ENCODE peak calls at places on chromosome 1, in ten cellular contexts. One of them, this sample, is unnamed. For H3K4me1, the result is how much of the 10 kb centered on the place peaks cover.

GRCh38 chr1:26373281-26373680 is 731 bp upstream of the ZNF683 start:
- DNase-seq in keratinocyte: no peak
- DNase-seq in right lobe of liver: no peak
- DNase-seq in neural progenitor cell: no peak
- DNase-seq in cardiac muscle cell: no peak
- DNase-seq in breast epithelium: no peak
- DNase-seq in effector memory CD4-positive, alpha-beta T cell: peak
- DNase-seq in spleen: no peak
- DNase-seq in CD8-positive, alpha-beta T cell: peak
- DNase-seq in endodermal cell: no peak
- DNase-seq in this sample: no peak

GRCh38 chr1:198667796-198668195 is 29.0 kb downstream of the PTPRC start:
- DNase-seq in keratinocyte: no peak
- DNase-seq in right lobe of liver: no peak
- DNase-seq in neural progenitor cell: no peak
- DNase-seq in cardiac muscle cell: no peak
- DNase-seq in breast epithelium: no peak
- DNase-seq in effector memory CD4-positive, alpha-beta T cell: no peak
- DNase-seq in spleen: no peak
- DNase-seq in CD8-positive, alpha-beta T cell: no peak
- DNase-seq in endodermal cell: no peak
- DNase-seq in this sample: no peak

GRCh38 chr1:219713981-219714381 is 101.1 kb upstream of the ZC3H11B start:
- DNase-seq in keratinocyte: no peak
- DNase-seq in right lobe of liver: no peak
- DNase-seq in neural progenitor cell: no peak
- DNase-seq in cardiac muscle cell: peak
- DNase-seq in breast epithelium: no peak
- DNase-seq in effector memory CD4-positive, alpha-beta T cell: no peak
- DNase-seq in spleen: no peak
- DNase-seq in CD8-positive, alpha-beta T cell: no peak
- DNase-seq in endodermal cell: no peak
- DNase-seq in this sample: no peak

GRCh38 chr1:112706505-112707216 is at the start of gene RHOC:
- DNase-seq in keratinocyte: no peak
- DNase-seq in right lobe of liver: peak
- DNase-seq in neural progenitor cell: peak
- DNase-seq in cardiac muscle cell: peak
- DNase-seq in breast epithelium: no peak
- DNase-seq in effector memory CD4-positive, alpha-beta T cell: peak
- DNase-seq in spleen: peak
- DNase-seq in CD8-positive, alpha-beta T cell: no peak
- DNase-seq in endodermal cell: peak
- DNase-seq in this sample: peak

GRCh38 chr1:245310605-245311531 is 156.1 kb downstream of the KIF26B start:
- DNase-seq in keratinocyte: no peak
- DNase-seq in right lobe of liver: no peak
- DNase-seq in neural progenitor cell: peak
- DNase-seq in cardiac muscle cell: peak
- DNase-seq in breast epithelium: no peak
- DNase-seq in effector memory CD4-positive, alpha-beta T cell: no peak
- DNase-seq in spleen: peak
- DNase-seq in CD8-positive, alpha-beta T cell: no peak
- DNase-seq in endodermal cell: peak
- DNase-seq in this sample: no peak

GRCh38 chr1:11691302-11691914 is at the start of gene DRAXIN:
- DNase-seq in keratinocyte: no peak
- DNase-seq in right lobe of liver: no peak
- DNase-seq in neural progenitor cell: peak
- DNase-seq in cardiac muscle cell: no peak
- DNase-seq in breast epithelium: no peak
- DNase-seq in effector memory CD4-positive, alpha-beta T cell: no peak
- DNase-seq in spleen: no peak
- DNase-seq in CD8-positive, alpha-beta T cell: no peak
- DNase-seq in endodermal cell: peak
- DNase-seq in this sample: no peak

GRCh38 chr1:71921935-71922559 is 360.3 kb downstream of the NEGR1 start:
- DNase-seq in keratinocyte: no peak
- DNase-seq in right lobe of liver: peak
- DNase-seq in neural progenitor cell: no peak
- DNase-seq in cardiac muscle cell: no peak
- DNase-seq in breast epithelium: no peak
- DNase-seq in effector memory CD4-positive, alpha-beta T cell: no peak
- DNase-seq in spleen: no peak
- DNase-seq in CD8-positive, alpha-beta T cell: no peak
- DNase-seq in endodermal cell: no peak
- DNase-seq in this sample: no peak

GRCh38 chr1:24954022-24954421 is 23.9 kb upstream of the RUNX3 start:
- DNase-seq in keratinocyte: no peak
- DNase-seq in right lobe of liver: no peak
- DNase-seq in neural progenitor cell: no peak
- DNase-seq in cardiac muscle cell: no peak
- DNase-seq in breast epithelium: no peak
- DNase-seq in effector memory CD4-positive, alpha-beta T cell: no peak
- DNase-seq in spleen: peak
- DNase-seq in CD8-positive, alpha-beta T cell: peak
- DNase-seq in endodermal cell: no peak
- DNase-seq in this sample: no peak

GRCh38 chr1:22710688-22711024 is at the start of gene EPHB2:
- DNase-seq in keratinocyte: no peak
- DNase-seq in right lobe of liver: peak
- DNase-seq in neural progenitor cell: peak
- DNase-seq in cardiac muscle cell: no peak
- DNase-seq in breast epithelium: no peak
- DNase-seq in effector memory CD4-positive, alpha-beta T cell: no peak
- DNase-seq in spleen: no peak
- DNase-seq in CD8-positive, alpha-beta T cell: no peak
- DNase-seq in endodermal cell: peak
- DNase-seq in this sample: peak

GRCh38 chr1:22709891-22710687 is 550 bp upstream of the EPHB2 start:
- DNase-seq in keratinocyte: no peak
- DNase-seq in right lobe of liver: peak
- DNase-seq in neural progenitor cell: peak
- DNase-seq in cardiac muscle cell: peak
- DNase-seq in breast epithelium: no peak
- DNase-seq in effector memory CD4-positive, alpha-beta T cell: no peak
- DNase-seq in spleen: no peak
- DNase-seq in CD8-positive, alpha-beta T cell: peak
- DNase-seq in endodermal cell: peak
- DNase-seq in this sample: peak

GRCh38 chr1:22712502-22713271 is 2.0 kb downstream of the EPHB2 start:
- DNase-seq in keratinocyte: no peak
- DNase-seq in right lobe of liver: no peak
- DNase-seq in neural progenitor cell: peak
- DNase-seq in cardiac muscle cell: peak
- DNase-seq in breast epithelium: no peak
- DNase-seq in effector memory CD4-positive, alpha-beta T cell: no peak
- DNase-seq in spleen: no peak
- DNase-seq in CD8-positive, alpha-beta T cell: no peak
- DNase-seq in endodermal cell: no peak
- DNase-seq in this sample: no peak

GRCh38 chr1:22711591-22712501 is 1.2 kb downstream of the EPHB2 start:
- DNase-seq in keratinocyte: no peak
- DNase-seq in right lobe of liver: no peak
- DNase-seq in neural progenitor cell: peak
- DNase-seq in cardiac muscle cell: peak
- DNase-seq in breast epithelium: no peak
- DNase-seq in effector memory CD4-positive, alpha-beta T cell: no peak
- DNase-seq in spleen: no peak
- DNase-seq in CD8-positive, alpha-beta T cell: no peak
- DNase-seq in endodermal cell: peak
- DNase-seq in this sample: peak

GRCh38 chr1:22711071-22711470 is 432 bp downstream of the EPHB2 start:
- DNase-seq in keratinocyte: no peak
- DNase-seq in right lobe of liver: no peak
- DNase-seq in neural progenitor cell: peak
- DNase-seq in cardiac muscle cell: peak
- DNase-seq in breast epithelium: no peak
- DNase-seq in effector memory CD4-positive, alpha-beta T cell: no peak
- DNase-seq in spleen: no peak
- DNase-seq in CD8-positive, alpha-beta T cell: no peak
- DNase-seq in endodermal cell: peak
- DNase-seq in this sample: no peak
- H3K4me3 ChIP-seq in keratinocyte: no peak
- H3K4me3 ChIP-seq in right lobe of liver: peak
- H3K4me3 ChIP-seq in neural progenitor cell: peak
- H3K4me3 ChIP-seq in cardiac muscle cell: peak
- H3K4me3 ChIP-seq in breast epithelium: peak
- H3K4me3 ChIP-seq in effector memory CD4-positive, alpha-beta T cell: no peak
- H3K4me3 ChIP-seq in spleen: peak
- H3K4me3 ChIP-seq in CD8-positive, alpha-beta T cell: no peak
- H3K4me3 ChIP-seq in endodermal cell: no peak
- H3K4me3 ChIP-seq in this sample: peak

GRCh38 chr1:51237313-51237700 is 1.2 kb downstream of the RNF11 start:
- DNase-seq in keratinocyte: no peak
- DNase-seq in right lobe of liver: no peak
- DNase-seq in neural progenitor cell: no peak
- DNase-seq in cardiac muscle cell: no peak
- DNase-seq in breast epithelium: no peak
- DNase-seq in effector memory CD4-positive, alpha-beta T cell: no peak
- DNase-seq in spleen: no peak
- DNase-seq in CD8-positive, alpha-beta T cell: no peak
- DNase-seq in endodermal cell: peak
- DNase-seq in this sample: no peak
- H3K4me1 ChIP-seq in keratinocyte: under half
- H3K4me1 ChIP-seq in right lobe of liver: under half
- H3K4me1 ChIP-seq in neural progenitor cell: under half
- H3K4me1 ChIP-seq in cardiac muscle cell: under half
- H3K4me1 ChIP-seq in breast epithelium: under half
- H3K4me1 ChIP-seq in effector memory CD4-positive, alpha-beta T cell: under half
- H3K4me1 ChIP-seq in spleen: under half
- H3K4me1 ChIP-seq in CD8-positive, alpha-beta T cell: under half
- H3K4me1 ChIP-seq in endodermal cell: under half
- H3K4me1 ChIP-seq in this sample: under half

GRCh38 chr1:202162049-202162417 is 1.6 kb upstream of the PTPN7 start:
- DNase-seq in keratinocyte: no peak
- DNase-seq in right lobe of liver: peak
- DNase-seq in neural progenitor cell: no peak
- DNase-seq in cardiac muscle cell: no peak
- DNase-seq in breast epithelium: no peak
- DNase-seq in effector memory CD4-positive, alpha-beta T cell: peak
- DNase-seq in spleen: peak
- DNase-seq in CD8-positive, alpha-beta T cell: peak
- DNase-seq in endodermal cell: no peak
- DNase-seq in this sample: no peak

GRCh38 chr1:202162418-202163280 is 2.2 kb upstream of the PTPN7 start:
- DNase-seq in keratinocyte: no peak
- DNase-seq in right lobe of liver: peak
- DNase-seq in neural progenitor cell: no peak
- DNase-seq in cardiac muscle cell: no peak
- DNase-seq in breast epithelium: no peak
- DNase-seq in effector memory CD4-positive, alpha-beta T cell: no peak
- DNase-seq in spleen: peak
- DNase-seq in CD8-positive, alpha-beta T cell: no peak
- DNase-seq in endodermal cell: no peak
- DNase-seq in this sample: no peak

GRCh38 chr1:202159534-202160371 is 649 bp downstream of the PTPN7 start:
- DNase-seq in keratinocyte: no peak
- DNase-seq in right lobe of liver: no peak
- DNase-seq in neural progenitor cell: no peak
- DNase-seq in cardiac muscle cell: no peak
- DNase-seq in breast epithelium: no peak
- DNase-seq in effector memory CD4-positive, alpha-beta T cell: no peak
- DNase-seq in spleen: peak
- DNase-seq in CD8-positive, alpha-beta T cell: peak
- DNase-seq in endodermal cell: no peak
- DNase-seq in this sample: peak

GRCh38 chr1:202160377-202160940 is at the start of gene PTPN7:
- DNase-seq in keratinocyte: no peak
- DNase-seq in right lobe of liver: no peak
- DNase-seq in neural progenitor cell: no peak
- DNase-seq in cardiac muscle cell: no peak
- DNase-seq in breast epithelium: no peak
- DNase-seq in effector memory CD4-positive, alpha-beta T cell: peak
- DNase-seq in spleen: peak
- DNase-seq in CD8-positive, alpha-beta T cell: peak
- DNase-seq in endodermal cell: no peak
- DNase-seq in this sample: peak

GRCh38 chr1:202161151-202162048 is 998 bp upstream of the PTPN7 start:
- DNase-seq in keratinocyte: no peak
- DNase-seq in right lobe of liver: no peak
- DNase-seq in neural progenitor cell: no peak
- DNase-seq in cardiac muscle cell: no peak
- DNase-seq in breast epithelium: no peak
- DNase-seq in effector memory CD4-positive, alpha-beta T cell: no peak
- DNase-seq in spleen: no peak
- DNase-seq in CD8-positive, alpha-beta T cell: no peak
- DNase-seq in endodermal cell: no peak
- DNase-seq in this sample: no peak
- H3K27ac ChIP-seq in keratinocyte: no peak
- H3K27ac ChIP-seq in right lobe of liver: no peak
- H3K27ac ChIP-seq in neural progenitor cell: no peak
- H3K27ac ChIP-seq in cardiac muscle cell: no peak
- H3K27ac ChIP-seq in breast epithelium: no peak
- H3K27ac ChIP-seq in effector memory CD4-positive, alpha-beta T cell: peak
- H3K27ac ChIP-seq in spleen: peak
- H3K27ac ChIP-seq in CD8-positive, alpha-beta T cell: peak
- H3K27ac ChIP-seq in endodermal cell: no peak
- H3K27ac ChIP-seq in this sample: peak

GRCh38 chr1:243701872-243702271 is 148.2 kb downstream of the AKT3 start:
- DNase-seq in keratinocyte: no peak
- DNase-seq in right lobe of liver: no peak
- DNase-seq in neural progenitor cell: no peak
- DNase-seq in cardiac muscle cell: no peak
- DNase-seq in breast epithelium: no peak
- DNase-seq in effector memory CD4-positive, alpha-beta T cell: no peak
- DNase-seq in spleen: no peak
- DNase-seq in CD8-positive, alpha-beta T cell: no peak
- DNase-seq in endodermal cell: no peak
- DNase-seq in this sample: no peak

GRCh38 chr1:243706563-243706962 is 143.5 kb downstream of the AKT3 start:
- DNase-seq in keratinocyte: no peak
- DNase-seq in right lobe of liver: no peak
- DNase-seq in neural progenitor cell: peak
- DNase-seq in cardiac muscle cell: no peak
- DNase-seq in breast epithelium: no peak
- DNase-seq in effector memory CD4-positive, alpha-beta T cell: no peak
- DNase-seq in spleen: no peak
- DNase-seq in CD8-positive, alpha-beta T cell: no peak
- DNase-seq in endodermal cell: no peak
- DNase-seq in this sample: no peak

GRCh38 chr1:243708210-243708609 is 141.8 kb downstream of the AKT3 start:
- DNase-seq in keratinocyte: no peak
- DNase-seq in right lobe of liver: no peak
- DNase-seq in neural progenitor cell: no peak
- DNase-seq in cardiac muscle cell: peak
- DNase-seq in breast epithelium: no peak
- DNase-seq in effector memory CD4-positive, alpha-beta T cell: no peak
- DNase-seq in spleen: no peak
- DNase-seq in CD8-positive, alpha-beta T cell: no peak
- DNase-seq in endodermal cell: no peak
- DNase-seq in this sample: no peak

GRCh38 chr1:243710467-243710866 is 139.6 kb downstream of the AKT3 start:
- DNase-seq in keratinocyte: no peak
- DNase-seq in right lobe of liver: no peak
- DNase-seq in neural progenitor cell: no peak
- DNase-seq in cardiac muscle cell: no peak
- DNase-seq in breast epithelium: no peak
- DNase-seq in effector memory CD4-positive, alpha-beta T cell: no peak
- DNase-seq in spleen: no peak
- DNase-seq in CD8-positive, alpha-beta T cell: no peak
- DNase-seq in endodermal cell: no peak
- DNase-seq in this sample: no peak

DNA sequence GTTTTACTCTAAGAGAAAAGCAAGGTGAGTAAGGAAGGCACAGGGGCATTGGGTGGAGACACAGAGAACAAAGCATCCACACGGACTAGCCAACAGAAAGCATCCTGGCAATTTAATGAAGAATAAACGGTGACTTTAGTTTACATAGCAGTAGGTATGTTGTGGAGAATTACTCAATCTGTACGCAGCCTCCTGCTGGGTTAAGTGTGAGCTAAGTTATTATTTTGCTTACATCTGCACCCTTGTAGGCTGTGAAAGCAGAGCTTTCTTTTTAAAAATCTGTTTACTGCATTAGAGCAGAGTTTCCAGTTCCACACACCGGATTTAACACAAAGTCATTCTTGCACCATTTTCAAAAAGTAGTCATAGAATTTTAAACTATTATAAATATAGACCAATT is 144.5 kb downstream of the AKT3 start:
- DNase-seq in keratinocyte: no peak
- DNase-seq in right lobe of liver: no peak
- DNase-seq in neural progenitor cell: no peak
- DNase-seq in cardiac muscle cell: no peak
- DNase-seq in breast epithelium: no peak
- DNase-seq in effector memory CD4-positive, alpha-beta T cell: no peak
- DNase-seq in spleen: no peak
- DNase-seq in CD8-positive, alpha-beta T cell: no peak
- DNase-seq in endodermal cell: no peak
- DNase-seq in this sample: no peak
- H3K4me3 ChIP-seq in keratinocyte: no peak
- H3K4me3 ChIP-seq in right lobe of liver: no peak
- H3K4me3 ChIP-seq in neural progenitor cell: no peak
- H3K4me3 ChIP-seq in cardiac muscle cell: no peak
- H3K4me3 ChIP-seq in breast epithelium: no peak
- H3K4me3 ChIP-seq in effector memory CD4-positive, alpha-beta T cell: no peak
- H3K4me3 ChIP-seq in spleen: no peak
- H3K4me3 ChIP-seq in CD8-positive, alpha-beta T cell: no peak
- H3K4me3 ChIP-seq in endodermal cell: no peak
- H3K4me3 ChIP-seq in this sample: no peak